ENCODE peak calls at places on chromosomes 1 and 21, in eight cellular contexts. I is CD8-positive, alpha-beta T cell; N is brain microvascular endothelial cell; C is tibial nerve; D is cardiac muscle cell; X is MCF 10A; T is sigmoid colon; F is endothelial cell. P is an unnamed sample.

GRCh38 chr1:17335821-17336718 is 28.1 kb downstream of the PADI4 start:
- DNase-seq in F (peak), X (peak), T (peak), C (peak), N (peak), D (peak), I (peak), P (peak)

GRCh38 chr1:154557939-154558609 is 388 bp downstream of the UBE2Q1 start:
- DNase-seq in T (peak), C (no peak), X (no peak), F (peak), I (peak), N (no peak), D (peak), P (peak)

GRCh38 chr1:39262802-39263201 is 58.3 kb downstream of the MACF1 start:
- DNase-seq in F (no peak), C (no peak), T (no peak), N (no peak), X (no peak), D (peak), I (no peak), P (peak)

GRCh38 chr1:29270881-29271390 is 34.6 kb downstream of the PTPRU start:
- DNase-seq in I (no peak), D (no peak), X (no peak), C (no peak), N (no peak), F (no peak), T (peak), P (no peak)

GRCh38 chr1:179742717-179743678 is at the start of gene FAM163A:
- DNase-seq in T (no peak), I (no peak), F (peak), D (peak), X (no peak), C (no peak), N (no peak), P (no peak)

GRCh38 chr1:94862718-94863117 is 42.6 kb downstream of the SLC44A3 start:
- DNase-seq in F (no peak), I (no peak), N (no peak), C (no peak), T (no peak), D (no peak), X (peak), P (no peak)

GRCh38 chr1:179058343-179059184 is 23.3 kb upstream of the TOR3A start:
- DNase-seq in C (no peak), T (no peak), F (no peak), X (no peak), N (no peak), I (no peak), D (peak), P (no peak)

GRCh38 chr1:239538244-239538988 is 152.0 kb downstream of the CHRM3 start:
- DNase-seq in F (no peak), X (peak), I (no peak), C (no peak), D (peak), T (no peak), N (no peak), P (no peak)

GRCh38 chr1:112058815-112059450 is 69.5 kb upstream of the KCND3 start:
- DNase-seq in C (no peak), N (no peak), F (peak), I (no peak), X (no peak), T (no peak), D (no peak), P (no peak)

GRCh38 chr1:108531429-108531828 is 28.5 kb upstream of the EEIG2 start:
- DNase-seq in X (no peak), F (no peak), N (no peak), C (no peak), D (no peak), I (no peak), T (no peak), P (no peak)

GRCh38 chr1:208358681-208359080 is 114.5 kb upstream of the PLXNA2 start:
- DNase-seq in I (no peak), F (no peak), T (no peak), C (no peak), X (no peak), D (no peak), N (no peak), P (no peak)

GRCh38 chr1:24558902-24559791 is 3.3 kb downstream of the NCMAP start:
- DNase-seq in X (peak), D (peak), T (no peak), N (peak), F (no peak), C (peak), I (no peak), P (peak)

GRCh38 chr21:45366931-45367401 is 38.0 kb upstream of the COL18A1 start:
- DNase-seq in T (peak), I (no peak), N (peak), X (peak), F (no peak), D (peak), C (no peak), P (peak)

GRCh38 chr1:62391369-62391971 is 45.4 kb upstream of the USP1 start:
- DNase-seq in T (no peak), D (peak), N (peak), C (no peak), X (peak), F (peak), I (no peak), P (no peak)

GRCh38 chr1:226653311-226653921 is 85.7 kb downstream of the ITPKB start:
- DNase-seq in T (no peak), N (no peak), C (no peak), D (no peak), X (no peak), I (peak), F (no peak), P (no peak)

GRCh38 chr1:82614090-82614489 is 813.4 kb downstream of the ADGRL2 start:
- DNase-seq in X (no peak), C (no peak), I (no peak), F (no peak), T (no peak), D (no peak), N (no peak), P (no peak)

GRCh38 chr1:166127003-166127402 is 39.8 kb downstream of the FAM78B start:
- DNase-seq in N (no peak), C (no peak), I (no peak), F (no peak), X (no peak), T (no peak), D (no peak), P (no peak)

GRCh38 chr1:7615138-7615537 is 156.0 kb upstream of the VAMP3 start:
- DNase-seq in T (peak), D (no peak), C (no peak), I (no peak), X (no peak), N (no peak), F (no peak), P (no peak)

GRCh38 chr1:192263436-192263835 is 53.4 kb upstream of the RGS21 start:
- DNase-seq in F (no peak), X (peak), D (peak), C (no peak), N (peak), I (no peak), T (no peak), P (peak)

GRCh38 chr1:47232187-47232874 is at the start of gene TAL1:
- DNase-seq in N (no peak), C (no peak), T (no peak), I (no peak), X (no peak), D (peak), F (peak), P (no peak)

GRCh38 chr1:43933386-43934278 is at the start of gene ARTN:
- DNase-seq in D (no peak), F (peak), X (peak), N (no peak), I (no peak), C (no peak), T (no peak), P (no peak)

GRCh38 chr1:65343286-65343685 is 33.9 kb downstream of the DNAJC6 start:
- DNase-seq in C (no peak), X (peak), N (peak), T (no peak), F (no peak), I (no peak), D (peak), P (peak)

GRCh38 chr1:67394548-67394947 is 35.7 kb downstream of the SERBP1 start:
- DNase-seq in T (no peak), I (no peak), C (no peak), D (no peak), F (no peak), N (no peak), X (no peak), P (no peak)

GRCh38 chr1:206885341-206886060 is 11.7 kb upstream of the IL24 start:
- DNase-seq in N (no peak), I (no peak), C (no peak), F (no peak), T (no peak), D (peak), X (peak), P (no peak)

GRCh38 chr1:225881081-225882007 is 836 bp downstream of the TMEM63A start:
- DNase-seq in D (peak), X (peak), N (no peak), C (peak), T (peak), F (no peak), I (peak), P (peak)

GRCh38 chr1:113887776-113888175 is 395 bp upstream of the BCL2L15 start:
- DNase-seq in N (no peak), D (no peak), T (no peak), C (no peak), F (no peak), X (no peak), I (no peak), P (no peak)

GRCh38 chr1:229119161-229119560 is 151.8 kb upstream of the RAB4A start:
- DNase-seq in D (no peak), T (peak), N (no peak), F (no peak), X (peak), C (no peak), I (no peak), P (no peak)

GRCh38 chr1:73755649-73756048 is 442.3 kb downstream of the LRRIQ3 start:
- DNase-seq in N (no peak), F (no peak), X (no peak), I (no peak), T (no peak), C (no peak), D (no peak), P (no peak)

GRCh38 chr1:233945573-233945972 is 41.1 kb downstream of the SLC35F3 start:
- DNase-seq in C (no peak), D (no peak), F (no peak), T (no peak), N (no peak), I (no peak), X (peak), P (no peak)

GRCh38 chr21:33015091-33015490 is 10.6 kb upstream of the OLIG2 start:
- DNase-seq in T (no peak), N (no peak), C (no peak), I (no peak), F (no peak), X (no peak), D (no peak), P (no peak)

GRCh38 chr1:151158751-151159251 is 2.4 kb downstream of the TNFAIP8L2 start:
- DNase-seq in X (no peak), C (no peak), N (no peak), I (no peak), F (no peak), D (no peak), T (no peak), P (no peak)

DNA sequence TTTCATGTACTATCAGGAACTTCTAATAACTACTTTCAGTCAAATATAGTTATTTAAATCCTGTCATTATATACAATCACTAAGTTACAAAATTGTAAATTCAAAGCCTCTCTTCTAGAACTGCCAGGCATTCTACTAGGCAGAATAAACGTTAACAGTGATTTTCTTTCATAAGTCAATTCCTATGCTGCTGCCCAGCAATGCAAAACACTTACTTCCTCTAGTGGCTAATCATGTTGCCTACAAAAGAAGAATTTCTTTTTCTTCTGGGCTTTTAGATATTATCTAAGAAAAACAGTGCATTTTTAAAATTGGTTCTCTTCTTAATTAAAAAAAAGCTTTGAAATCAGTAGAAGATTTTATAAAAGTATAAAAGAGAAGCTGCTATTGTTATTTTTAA is 509.8 kb upstream of the ADAMTS5 start:
- DNase-seq in I (no peak), X (peak), F (no peak), D (peak), N (peak), C (no peak), T (no peak), P (peak)
- TF ChIP-seq CTCF in I (no peak), X (peak), F (no peak), D (peak), N (peak), C (peak), T (no peak), P (peak)

DNA sequence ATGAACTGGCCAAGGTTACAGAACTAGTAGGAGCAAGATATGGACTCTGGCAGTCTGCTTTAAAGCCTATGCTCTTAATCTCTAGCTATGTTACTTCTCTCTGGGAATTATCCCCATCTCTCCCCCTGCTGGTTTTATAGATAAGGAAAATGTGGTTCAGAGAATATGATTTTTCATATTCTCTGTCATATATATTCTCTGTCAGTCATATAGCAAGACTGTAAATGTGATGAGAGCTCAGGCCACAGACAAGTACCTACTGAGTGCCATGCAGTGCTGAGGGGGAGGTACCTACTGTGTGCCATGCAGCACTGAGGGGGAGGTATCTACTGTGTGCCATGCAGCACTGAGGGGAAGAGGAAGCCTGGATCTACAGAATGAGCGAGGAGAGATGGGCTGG is 220.3 kb upstream of the FGGY start:
- DNase-seq in F (no peak), T (no peak), I (no peak), D (peak), C (no peak), N (no peak), X (no peak), P (peak)
- TF ChIP-seq CTCF in F (no peak), T (peak), I (no peak), D (peak), C (peak), N (no peak), X (peak), P (peak)

GRCh38 chr21:35450830-35451229 is 401.7 kb upstream of the RUNX1 start:
- DNase-seq in C (no peak), F (no peak), T (no peak), D (no peak), I (no peak), X (no peak), N (no peak), P (no peak)
- TF ChIP-seq CTCF in C (no peak), F (no peak), T (no peak), D (no peak), I (no peak), X (no peak), N (no peak), P (no peak)

DNA sequence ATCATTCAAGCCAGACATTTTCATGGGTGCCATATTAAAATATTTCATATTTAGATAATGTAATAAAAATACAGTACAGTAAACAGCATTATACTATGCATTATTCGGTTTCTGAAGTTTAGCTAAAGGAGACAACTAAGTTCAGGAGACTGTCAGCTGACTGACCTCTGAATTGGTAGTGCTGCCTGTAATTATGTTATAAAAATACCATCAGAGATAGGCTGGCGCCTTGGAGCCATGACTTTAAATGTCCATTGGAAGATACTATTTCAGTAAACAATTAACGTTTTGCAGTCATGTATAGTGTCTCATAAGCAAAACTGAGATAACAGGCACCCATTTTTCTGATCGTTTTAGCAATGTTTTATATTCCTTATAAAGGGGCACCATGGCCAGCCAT is 11.3 kb upstream of the RAB29 start:
- DNase-seq in C (no peak), X (no peak), F (no peak), D (no peak), N (no peak), T (no peak), I (no peak), P (no peak)
- TF ChIP-seq CTCF in C (no peak), X (no peak), F (no peak), D (no peak), N (no peak), T (no peak), I (no peak), P (no peak)

GRCh38 chr1:41492341-41492848 is 7.9 kb upstream of the EDN2 start:
- DNase-seq in C (no peak), T (no peak), X (no peak), D (no peak), F (peak), N (no peak), I (no peak), P (no peak)
- TF ChIP-seq CTCF in C (no peak), T (peak), X (peak), D (peak), F (peak), N (peak), I (peak), P (peak)

DNA sequence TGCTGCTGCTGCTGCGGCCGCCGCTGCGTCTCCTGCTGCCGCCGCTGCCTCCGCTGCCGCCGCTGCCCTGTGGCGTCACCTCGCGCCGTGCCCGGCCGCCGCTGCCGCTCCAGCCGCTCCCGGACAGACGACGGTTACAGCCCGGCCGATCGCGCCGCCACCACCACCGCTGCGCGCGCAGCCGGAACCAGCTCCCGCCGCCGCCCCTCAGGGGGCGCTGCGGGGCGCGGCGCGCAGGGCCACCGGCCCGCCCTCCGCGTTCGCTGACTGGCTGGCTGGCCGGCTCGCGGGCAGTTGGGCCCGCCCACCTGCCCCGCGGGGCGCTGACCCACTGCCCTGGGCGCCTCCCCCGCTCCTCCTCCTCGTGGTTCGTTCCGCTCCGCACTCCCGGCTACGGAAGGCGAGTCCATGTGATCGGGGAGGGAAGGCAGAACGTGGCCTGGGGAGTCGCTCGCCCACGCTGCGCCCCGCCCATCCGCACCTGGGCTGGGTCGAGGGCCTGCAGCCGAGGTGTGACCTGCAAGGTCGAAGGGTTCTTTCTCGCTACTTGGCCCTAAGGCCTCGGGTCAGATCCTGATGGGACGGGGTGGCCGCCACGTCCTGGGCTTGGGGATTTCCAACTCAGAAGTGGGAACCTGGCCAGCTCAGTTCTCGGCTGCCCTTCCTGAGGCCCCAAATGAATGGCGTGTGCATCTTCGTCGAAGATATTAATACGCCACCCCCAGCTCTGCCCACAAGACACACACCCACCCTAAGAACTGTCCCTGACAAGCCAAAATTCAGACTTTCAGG is at the start of gene PTP4A2:
- DNase-seq in D (peak), T (peak), X (peak), N (peak), C (peak), F (peak), I (peak), P (peak)
- TF ChIP-seq CTCF in D (peak), T (no peak), X (peak), N (peak), C (peak), F (peak), I (peak), P (peak)

P was measured in choroid plexus epithelial cell.